ENCODE peak calls at places on chromosome 2, in seven cellular contexts. S is dorsolateral prefrontal cortex, N is transverse colon, K is left lung, I is hepatocyte, W is HCT116, R is astrocyte of the cerebellum. T is an unnamed sample.

GRCh38 chr2:192010073-192010472 is 163.2 kb upstream of the CAVIN2 start:
- DNase-seq in S (no peak), N (no peak), K (no peak), I (no peak), W (no peak), R (no peak), T (no peak)

GRCh38 chr2:241314181-241314932 is 1.1 kb downstream of the HDLBP start:
- DNase-seq in S (no peak), N (no peak), K (no peak), I (no peak), W (peak; percentile 8), R (no peak), T (peak; percentile 61)

GRCh38 chr2:58240595-58240937 is 559 bp downstream of the FANCL start:
- DNase-seq in S (no peak), N (no peak), K (no peak), I (peak; percentile 51), W (peak; percentile 21), R (peak; percentile 1), T (no peak)

GRCh38 chr2:138441916-138442315 is 59.7 kb upstream of the SPOPL start:
- DNase-seq in S (no peak), N (no peak), K (no peak), I (no peak), W (no peak), R (no peak), T (no peak)

GRCh38 chr2:109517118-109517889 is 96.5 kb downstream of the SEPTIN10 start:
- DNase-seq in S (no peak), N (no peak), K (no peak), I (no peak), W (no peak), R (no peak), T (no peak)

GRCh38 chr2:73293534-73294171 is at the start of gene EGR4:
- DNase-seq in S (peak; percentile 84), N (peak; percentile 55), K (peak; percentile 70), I (peak; percentile 65), W (peak; percentile 64), R (no peak), T (peak; percentile 78)

GRCh38 chr2:234564719-234565118 is 67.8 kb upstream of the ARL4C start:
- DNase-seq in S (no peak), N (no peak), K (no peak), I (peak; percentile 35), W (no peak), R (no peak), T (no peak)

GRCh38 chr2:201149064-201149820 is 33.3 kb downstream of the CFLAR start:
- DNase-seq in S (no peak), N (no peak), K (no peak), I (peak; percentile 72), W (peak; percentile 77), R (peak; percentile 69), T (no peak)

GRCh38 chr2:221100467-221101089 is 471.5 kb downstream of the EPHA4 start:
- DNase-seq in S (no peak), N (no peak), K (no peak), I (peak; percentile 10), W (peak; percentile 3), R (no peak), T (no peak)
- TF ChIP-seq CTCF in S (no peak), N (no peak), K (no peak), I (peak; percentile 19), W (peak; percentile 47), R (peak; percentile 31), T (no peak)

GRCh38 chr2:18266188-18266587 is 294.3 kb downstream of the RDH14 start:
- DNase-seq in S (no peak), N (no peak), K (no peak), I (no peak), W (no peak), R (no peak), T (no peak)
- TF ChIP-seq CTCF in S (no peak), N (no peak), K (no peak), I (no peak), W (peak; percentile 41), R (peak; percentile 36), T (no peak)

DNA sequence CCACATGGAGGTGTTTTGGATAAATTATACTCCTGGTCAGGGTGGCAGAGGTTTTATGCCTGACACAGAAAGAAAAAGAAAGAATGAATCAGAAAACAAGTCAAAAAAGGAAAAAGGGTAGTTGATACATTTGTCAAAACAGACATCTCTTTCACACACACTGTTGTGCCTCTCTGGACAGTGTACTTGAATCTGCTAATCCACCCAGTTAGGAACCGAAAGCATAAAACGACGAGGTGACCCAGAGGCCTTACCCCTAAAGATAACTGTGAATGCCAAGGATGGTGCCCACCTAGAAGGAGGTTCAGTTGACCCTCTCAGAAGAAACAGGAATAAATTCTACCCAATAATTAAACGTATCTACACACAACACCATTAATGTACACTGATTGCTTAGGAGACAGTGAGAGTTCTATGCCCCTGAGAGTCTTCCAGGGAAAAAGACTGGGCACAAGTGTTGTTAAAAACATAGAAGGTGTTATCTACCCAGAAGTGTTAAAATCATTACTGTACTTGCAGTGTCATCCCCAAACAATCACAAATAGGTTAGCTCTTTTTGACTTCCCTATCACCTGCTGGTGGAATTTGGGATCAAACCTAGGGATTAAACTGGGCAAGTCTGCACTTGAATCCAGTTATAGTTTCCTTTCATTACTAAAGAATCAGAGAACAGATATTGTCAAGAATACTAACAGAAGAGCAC is 123.2 kb upstream of the DNAJC10 start:
- DNase-seq in S (no peak), N (no peak), K (no peak), I (no peak), W (peak; percentile 3), R (no peak), T (no peak)
- TF ChIP-seq CTCF in S (no peak), N (no peak), K (no peak), I (no peak), W (peak; percentile 4), R (no peak), T (no peak)

GRCh38 chr2:61177727-61178549 is 15.9 kb downstream of the C2orf74 start:
- DNase-seq in S (no peak), N (peak; percentile 35), K (peak; percentile 38), I (no peak), W (no peak), R (no peak), T (no peak)

GRCh38 chr2:61175036-61175435 is 13.0 kb downstream of the C2orf74 start:
- DNase-seq in S (no peak), N (no peak), K (no peak), I (no peak), W (no peak), R (no peak), T (no peak)

GRCh38 chr2:61179701-61180639 is 18.0 kb downstream of the C2orf74 start:
- DNase-seq in S (no peak), N (no peak), K (peak; percentile 73), I (peak; percentile 57), W (no peak), R (peak; percentile 50), T (no peak)

GRCh38 chr2:61178603-61179545 is 16.9 kb downstream of the C2orf74 start:
- DNase-seq in S (no peak), N (no peak), K (peak; percentile 76), I (no peak), W (no peak), R (no peak), T (no peak)

DNA sequence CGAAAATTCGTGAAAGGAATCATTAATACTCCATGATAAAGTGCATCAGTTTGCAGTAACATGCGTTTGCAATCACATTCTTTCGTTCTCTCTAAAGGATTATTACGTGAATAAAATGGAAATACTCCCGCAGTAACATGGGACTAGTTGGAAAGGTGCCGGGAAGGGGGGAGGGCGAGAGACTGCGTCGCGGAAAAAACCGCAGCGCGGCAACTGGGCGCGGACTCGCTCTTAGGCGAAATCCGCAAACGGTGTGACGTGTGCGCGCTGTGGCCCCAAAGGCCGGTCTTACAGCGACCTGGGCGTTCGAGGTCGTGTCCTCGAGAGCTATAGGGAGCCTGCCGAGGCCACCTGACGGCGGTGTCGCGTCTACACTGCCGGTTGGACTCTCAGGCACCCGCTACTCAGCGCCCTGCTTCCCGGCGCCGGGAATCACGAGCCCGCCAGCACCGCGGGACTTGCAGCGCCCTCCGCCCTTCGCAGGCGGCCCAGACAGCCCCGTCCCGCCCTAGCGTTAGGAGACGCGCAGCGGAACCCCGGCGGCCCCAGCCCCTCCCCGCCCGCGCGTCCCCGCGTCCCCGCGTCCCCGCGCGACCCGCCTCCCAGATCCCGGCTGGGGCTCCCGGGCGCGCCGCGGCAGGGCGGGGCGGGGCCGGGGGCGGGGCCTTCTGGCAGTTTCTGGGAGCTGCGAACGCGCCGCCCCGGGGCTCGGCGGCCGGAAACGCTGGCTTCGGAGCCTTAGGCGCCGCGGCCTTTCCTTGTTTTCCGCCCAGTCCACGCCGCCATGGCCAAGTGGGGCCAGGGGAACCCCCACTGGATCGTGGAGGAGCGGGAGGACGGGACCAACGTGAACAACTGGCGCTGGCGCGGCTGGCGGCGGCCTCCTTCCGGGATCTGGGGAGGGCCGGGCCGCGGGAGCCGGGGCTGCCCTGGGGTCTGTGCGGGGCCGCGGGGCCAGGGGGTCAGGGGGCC is 15.1 kb downstream of the C2orf74 start:
- DNase-seq in S (peak; percentile 93), N (peak; percentile 96), K (peak; percentile 94), I (peak; percentile 97), W (peak; percentile 69), R (peak; percentile 70), T (peak; percentile 90)
- TF ChIP-seq CTCF in S (no peak), N (no peak), K (peak; percentile 9), I (no peak), W (no peak), R (no peak), T (no peak)

DNA sequence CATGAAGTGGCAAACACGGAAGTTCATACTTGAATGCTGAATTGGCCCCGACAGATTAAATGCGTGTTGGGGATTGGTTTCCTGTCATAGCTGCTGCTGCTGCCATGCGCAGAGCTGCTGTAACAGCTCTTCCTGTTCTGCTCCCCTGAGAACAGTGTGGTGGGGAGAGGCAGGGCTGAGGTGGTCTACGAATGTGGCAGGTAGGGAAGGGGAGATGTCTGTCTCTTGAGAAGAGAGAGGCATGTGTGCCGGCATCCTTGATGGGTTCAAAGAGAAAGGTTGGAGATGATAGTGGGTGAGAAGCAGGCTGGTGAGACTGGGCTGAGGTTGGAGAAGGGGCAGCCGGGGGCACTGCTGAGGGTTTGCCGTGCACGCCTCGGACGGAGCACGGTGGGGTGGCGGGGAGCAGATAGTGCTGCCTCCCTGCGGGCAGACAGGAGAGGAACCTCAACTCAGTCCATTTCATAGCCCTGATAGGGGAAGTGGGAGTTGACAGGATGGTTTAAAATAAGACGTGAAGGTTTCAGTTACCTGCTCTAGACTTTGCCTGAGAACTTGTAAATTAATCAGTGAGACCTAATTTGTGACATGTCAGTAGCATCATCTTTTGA is 46.1 kb downstream of the TMEM185B start:
- DNase-seq in S (no peak), N (peak; percentile 69), K (peak; percentile 57), I (no peak), W (no peak), R (no peak), T (peak; percentile 57)
- TF ChIP-seq CTCF in S (no peak), N (peak; percentile 5), K (peak; percentile 41), I (no peak), W (no peak), R (no peak), T (peak; percentile 74)

DNA sequence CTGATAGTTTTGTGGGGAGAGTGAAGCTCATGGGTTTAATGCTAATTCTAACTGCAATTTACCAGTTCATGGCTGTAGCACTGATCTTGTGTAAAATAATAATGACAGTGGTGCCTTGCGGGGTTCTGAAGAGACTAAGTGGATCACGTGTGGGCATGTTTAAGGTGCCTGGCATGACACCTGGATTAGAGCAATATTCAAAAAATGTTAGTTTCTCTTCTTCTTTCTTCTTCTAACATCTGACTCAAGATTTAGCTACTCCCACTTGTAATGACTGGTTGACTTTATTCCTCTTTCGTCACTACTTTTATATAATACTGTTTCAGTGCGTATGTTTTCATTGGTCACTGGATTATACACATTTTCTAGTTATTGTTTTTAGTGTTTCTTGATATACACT is 662.4 kb upstream of the CNTNAP5 start:
- DNase-seq in S (no peak), N (no peak), K (no peak), I (no peak), W (no peak), R (no peak), T (no peak)
- TF ChIP-seq CTCF in S (no peak), N (no peak), K (no peak), I (no peak), W (no peak), R (no peak), T (no peak)

GRCh38 chr2:105454801-105455485 is 56.1 kb upstream of the FHL2 start:
- DNase-seq in S (no peak), N (peak; percentile 51), K (no peak), I (peak; percentile 61), W (peak; percentile 69), R (peak; percentile 71), T (no peak)
- TF ChIP-seq CTCF in S (no peak), N (peak; percentile 19), K (no peak), I (peak; percentile 25), W (peak; percentile 64), R (peak; percentile 74), T (peak; percentile 11)